ENCODE peak calls at places on chromosome 20, in four cellular contexts. X is upper lobe of right lung, I is foreskin keratinocyte, Z is lower lobe of right lung. N is an unnamed sample.

GRCh38 chr20:47922280-47922675 is 137.0 kb upstream of the SULF2 start:
- DNase-seq in X (no peak), I (peak; percentile 62), Z (no peak), N (peak; percentile 34)

GRCh38 chr20:49320460-49320859 is 42.6 kb upstream of the ZNFX1 start:
- DNase-seq in X (no peak), I (no peak), Z (no peak), N (no peak)

GRCh38 chr20:38210741-38211140 is 45.7 kb upstream of the TGM2 start:
- DNase-seq in X (peak; percentile 38), I (no peak), Z (no peak), N (no peak)

GRCh38 chr20:47725248-47725973 is 59.9 kb downstream of the SULF2 start:
- DNase-seq in X (no peak), I (peak; percentile 44), Z (peak; percentile 76), N (peak; percentile 33)

GRCh38 chr20:46523108-46523507 is 9.7 kb upstream of the ZNF334 start:
- DNase-seq in X (no peak), I (no peak), Z (no peak), N (no peak)

GRCh38 chr20:35312348-35312747 is 20.1 kb upstream of the FAM83C start:
- DNase-seq in X (no peak), I (peak; percentile 87), Z (no peak), N (no peak)

GRCh38 chr20:37737806-37738442 is 44.1 kb downstream of the CTNNBL1 start:
- DNase-seq in X (no peak), I (no peak), Z (no peak), N (no peak)

GRCh38 chr20:12978613-12979495 is 29.9 kb upstream of the SPTLC3 start:
- DNase-seq in X (no peak), I (no peak), Z (no peak), N (no peak)

GRCh38 chr20:47489448-47489872 is 12.2 kb upstream of the NCOA3 start:
- DNase-seq in X (no peak), I (no peak), Z (peak; percentile 60), N (no peak)

GRCh38 chr20:21154692-21155091 is 28.8 kb downstream of the KIZ start:
- DNase-seq in X (no peak), I (no peak), Z (no peak), N (no peak)

GRCh38 chr20:1807394-1807793 is 87.8 kb upstream of the SIRPA start:
- DNase-seq in X (no peak), I (no peak), Z (no peak), N (no peak)

GRCh38 chr20:21342656-21343345 is 39.7 kb downstream of the XRN2 start:
- DNase-seq in X (no peak), I (no peak), Z (no peak), N (no peak)

GRCh38 chr20:1322511-1323245 is 6.3 kb downstream of the SDCBP2 start:
- DNase-seq in X (peak; percentile 55), I (no peak), Z (no peak), N (peak; percentile 68)

GRCh38 chr20:21355981-21356380 is 41.3 kb downstream of the NKX2-4 start:
- DNase-seq in X (no peak), I (no peak), Z (no peak), N (no peak)

GRCh38 chr20:43457640-43458421 is at the start of gene SRSF6:
- DNase-seq in X (peak; percentile 98), I (peak; percentile 85), Z (peak; percentile 98), N (peak; percentile 49)

GRCh38 chr20:50848846-50849673 is 54.2 kb downstream of the BCAS4 start:
- DNase-seq in X (no peak), I (no peak), Z (no peak), N (no peak)

GRCh38 chr20:58018590-58018989 is 209.9 kb downstream of the ANKRD60 start:
- DNase-seq in X (no peak), I (no peak), Z (no peak), N (no peak)
- H3K27ac ChIP-seq in X (no peak overlapping the region), I (no peak overlapping the region), Z (no peak overlapping the region), N (peak overlapping the region; percentile 91)

DNA sequence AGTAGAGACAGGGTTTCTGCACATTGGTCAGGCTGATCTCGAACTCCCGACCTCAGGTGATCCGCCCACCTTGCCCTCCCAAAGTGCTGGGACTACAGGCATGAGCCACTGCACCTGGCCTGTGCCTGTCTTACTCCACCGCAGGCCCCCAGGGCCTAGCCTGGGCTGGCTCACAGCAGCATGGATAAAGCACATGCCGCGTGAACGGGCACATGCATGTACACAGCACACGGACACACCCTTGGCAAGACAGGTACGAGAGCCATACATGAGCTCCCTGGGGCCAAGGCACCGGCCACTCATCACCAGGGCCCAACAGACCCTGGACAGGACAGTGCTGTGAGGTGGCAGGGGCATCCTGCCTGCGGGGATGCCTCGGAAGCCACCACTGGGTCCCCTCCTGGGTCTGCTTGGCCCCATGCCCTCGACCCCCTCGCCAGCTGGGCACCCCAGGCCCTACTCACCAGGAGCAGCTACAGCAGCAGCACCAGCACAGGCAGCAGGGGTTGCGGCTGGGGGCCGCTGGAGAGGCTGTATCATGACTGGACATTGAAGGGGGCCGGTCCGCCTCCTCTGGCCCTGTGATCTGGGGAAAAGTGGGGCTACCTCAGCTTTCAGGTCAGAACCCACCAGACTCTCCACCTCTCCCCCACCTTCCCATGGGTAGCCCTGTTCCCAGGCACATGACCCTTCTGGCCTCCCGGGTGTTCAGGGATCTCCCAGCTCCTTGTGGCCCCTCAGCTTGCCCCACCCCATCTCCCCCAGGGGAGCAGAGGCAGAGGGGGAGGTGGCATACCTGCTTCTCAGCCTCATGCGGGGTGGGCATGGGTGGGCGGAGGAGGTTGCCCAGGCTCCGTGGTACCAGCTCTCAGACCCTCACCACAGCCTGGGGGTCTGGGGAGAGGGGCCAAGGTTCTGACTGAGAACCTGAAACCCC is 3.0 kb downstream of the RGS19 start:
- DNase-seq in X (no peak), I (no peak), Z (no peak), N (no peak)
- H3K27ac ChIP-seq in X (peak overlapping the region; percentile 83), I (no peak overlapping the region), Z (peak overlapping the region; percentile 82), N (no peak overlapping the region)

GRCh38 chr20:10660661-10661060 is 13.1 kb downstream of the JAG1 start:
- DNase-seq in X (no peak), I (no peak), Z (no peak), N (no peak)

GRCh38 chr20:10662151-10662550 is 11.6 kb downstream of the JAG1 start:
- DNase-seq in X (no peak), I (no peak), Z (no peak), N (no peak)

GRCh38 chr20:10661261-10661660 is 12.5 kb downstream of the JAG1 start:
- DNase-seq in X (no peak), I (no peak), Z (no peak), N (no peak)

GRCh38 chr20:10665027-10665561 is 8.7 kb downstream of the JAG1 start:
- DNase-seq in X (no peak), I (peak; percentile 42), Z (no peak), N (no peak)

DNA sequence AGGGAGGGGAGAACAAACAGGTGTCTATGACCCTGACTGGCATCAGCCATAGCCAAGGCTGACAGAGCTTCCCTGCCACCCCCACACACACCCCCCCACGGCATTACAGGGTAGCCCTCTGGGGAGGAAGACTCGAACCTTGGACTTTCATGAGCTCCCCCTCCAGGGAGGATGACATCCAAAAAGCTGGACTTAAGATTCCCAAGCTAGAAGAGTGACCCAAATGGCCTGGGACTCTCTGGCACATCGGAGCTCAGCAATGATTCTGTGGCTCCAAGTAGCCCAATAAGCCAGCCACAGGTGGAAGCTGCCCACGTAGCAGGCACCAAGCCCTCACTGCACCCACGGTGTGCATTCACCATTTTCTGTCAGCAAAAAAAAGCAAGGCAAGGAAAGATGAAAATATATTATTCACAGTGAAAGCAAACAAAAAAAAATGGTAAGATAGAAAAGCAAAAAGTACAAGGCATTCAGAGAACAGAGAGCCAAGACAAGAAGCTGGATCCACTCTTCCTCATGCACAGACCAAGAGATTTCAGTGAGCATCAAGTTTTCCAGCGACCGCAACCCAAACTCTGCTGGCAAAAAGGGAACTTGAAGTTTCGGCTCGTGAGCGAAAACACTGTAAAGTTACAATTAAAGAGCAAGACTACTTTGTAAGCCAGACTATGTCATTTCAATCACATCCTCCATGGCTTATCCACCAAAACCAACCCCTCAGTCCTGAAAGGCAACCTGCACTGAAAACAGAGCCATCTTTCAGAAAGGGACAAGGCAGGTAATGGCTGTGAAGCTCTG is 10.9 kb downstream of the JAG1 start:
- DNase-seq in X (no peak), I (no peak), Z (no peak), N (no peak)
- H3K27ac ChIP-seq in X (peak overlapping the region; percentile 3), I (no peak overlapping the region), Z (no peak overlapping the region), N (peak overlapping the region; percentile 99)

GRCh38 chr20:63379296-63379695 is 18.1 kb upstream of the CHRNA4 start:
- DNase-seq in X (no peak), I (no peak), Z (no peak), N (no peak)
- H3K27ac ChIP-seq in X (no peak overlapping the region), I (no peak overlapping the region), Z (no peak overlapping the region), N (no peak overlapping the region)

GRCh38 chr20:23047001-23047737 is 2.3 kb downstream of the THBD start:
- DNase-seq in X (no peak), I (peak; percentile 6), Z (no peak), N (no peak)

GRCh38 chr20:23049201-23049932 is at the start of gene THBD:
- DNase-seq in X (peak; percentile 88), I (peak; percentile 63), Z (peak; percentile 88), N (no peak)

GRCh38 chr20:23049933-23050838 is 714 bp upstream of the THBD start:
- DNase-seq in X (peak; percentile 83), I (peak; percentile 56), Z (peak; percentile 81), N (no peak)

GRCh38 chr20:23047738-23048214 is 1.7 kb downstream of the THBD start:
- DNase-seq in X (peak; percentile 78), I (peak; percentile 6), Z (peak; percentile 74), N (no peak)

GRCh38 chr20:23048283-23049200 is 930 bp downstream of the THBD start:
- DNase-seq in X (peak; percentile 88), I (peak; percentile 26), Z (peak; percentile 89), N (no peak)
- H3K27ac ChIP-seq in X (peak overlapping the region; percentile 90), I (no peak overlapping the region), Z (peak overlapping the region; percentile 91), N (peak overlapping the region; percentile 87)

N was measured in epithelial cell of prostate.